ENCODE peak calls at places on chromosome 21, in seven cellular contexts. A, H, Q, L, G, I and C are unnamed samples. For H3K4me1, the result is how much of the 10 kb centered on the place peaks cover.

GRCh38 chr21:15682977-15683376 is 46.8 kb upstream of the USP25 start:
- DNase-seq in A (no peak), H (no peak), Q (no peak), L (no peak), G (no peak), I (no peak), C (no peak)

GRCh38 chr21:45262616-45263015 is 25.1 kb downstream of the POFUT2 start:
- DNase-seq in A (peak), H (peak), Q (no peak), L (no peak), G (no peak), I (peak), C (no peak)

GRCh38 chr21:39079617-39080016 is 103.6 kb downstream of the PSMG1 start:
- DNase-seq in A (peak), H (peak), Q (no peak), L (no peak), G (no peak), I (peak), C (no peak)

GRCh38 chr21:38487906-38488639 is 10.2 kb downstream of the ERG start:
- DNase-seq in A (no peak), H (no peak), Q (no peak), L (no peak), G (no peak), I (no peak), C (no peak)

GRCh38 chr21:17482928-17483327 is 29.9 kb upstream of the CXADR start:
- DNase-seq in A (no peak), H (no peak), Q (no peak), L (no peak), G (no peak), I (no peak), C (no peak)

GRCh38 chr21:31932470-31932764 is 59.6 kb downstream of the HUNK start:
- DNase-seq in A (no peak), H (no peak), Q (no peak), L (no peak), G (no peak), I (no peak), C (no peak)

GRCh38 chr21:45998276-45998701 is 16.7 kb downstream of the COL6A1 start:
- DNase-seq in A (peak), H (no peak), Q (no peak), L (no peak), G (no peak), I (peak), C (no peak)

GRCh38 chr21:16891821-16892220 is 621.0 kb upstream of the CXADR start:
- DNase-seq in A (no peak), H (no peak), Q (no peak), L (no peak), G (peak), I (peak), C (no peak)

GRCh38 chr21:15065381-15066230 is 806 bp upstream of the NRIP1 start:
- DNase-seq in A (peak), H (peak), Q (peak), L (peak), G (peak), I (peak), C (peak)

GRCh38 chr21:46667735-46668380 is 32.4 kb downstream of the PRMT2 start:
- DNase-seq in A (peak), H (no peak), Q (peak), L (no peak), G (peak), I (no peak), C (peak)

GRCh38 chr21:44658511-44658910 is 779 bp downstream of the KRTAP12-3 start:
- DNase-seq in A (no peak), H (no peak), Q (no peak), L (no peak), G (no peak), I (no peak), C (no peak)

GRCh38 chr21:43318841-43319781 is 107.8 kb downstream of the SIK1 start:
- DNase-seq in A (peak), H (no peak), Q (no peak), L (no peak), G (no peak), I (no peak), C (peak)

GRCh38 chr21:45831991-45832740 is 149.4 kb upstream of the COL6A1 start:
- DNase-seq in A (no peak), H (no peak), Q (no peak), L (no peak), G (no peak), I (peak), C (no peak)

GRCh38 chr21:16243396-16243795 is 513.6 kb downstream of the USP25 start:
- DNase-seq in A (no peak), H (no peak), Q (no peak), L (no peak), G (no peak), I (no peak), C (no peak)

GRCh38 chr21:15964181-15964855 is 234.5 kb downstream of the USP25 start:
- DNase-seq in A (no peak), H (no peak), Q (no peak), L (no peak), G (no peak), I (no peak), C (no peak)

GRCh38 chr21:45954271-45954670 is 27.3 kb upstream of the COL6A1 start:
- DNase-seq in A (no peak), H (no peak), Q (no peak), L (no peak), G (no peak), I (no peak), C (no peak)

GRCh38 chr21:44958471-44959191 is 18.8 kb downstream of the SLX9 start:
- DNase-seq in A (peak), H (no peak), Q (no peak), L (no peak), G (no peak), I (peak), C (no peak)

GRCh38 chr21:45596704-45597318 is 46.7 kb upstream of the PCBP3 start:
- DNase-seq in A (peak), H (peak), Q (peak), L (peak), G (peak), I (no peak), C (peak)

GRCh38 chr21:37208056-37208705 is 59.0 kb downstream of the VPS26C start:
- DNase-seq in A (peak), H (peak), Q (peak), L (no peak), G (no peak), I (peak), C (no peak)

GRCh38 chr21:38815060-38815405 is 9.3 kb downstream of the ETS2 start:
- DNase-seq in A (no peak), H (no peak), Q (no peak), L (no peak), G (no peak), I (no peak), C (peak)

GRCh38 chr21:14880922-14881321 is 183.9 kb downstream of the NRIP1 start:
- DNase-seq in A (no peak), H (no peak), Q (no peak), L (no peak), G (no peak), I (no peak), C (peak)

GRCh38 chr21:36642777-36643176 is 56.1 kb upstream of the SIM2 start:
- DNase-seq in A (no peak), H (no peak), Q (no peak), L (no peak), G (no peak), I (no peak), C (no peak)

GRCh38 chr21:45140346-45140940 is 66.1 kb downstream of the ADARB1 start:
- DNase-seq in A (no peak), H (peak), Q (no peak), L (peak), G (peak), I (peak), C (peak)

GRCh38 chr21:31688603-31689368 is 29.3 kb downstream of the SOD1 start:
- DNase-seq in A (no peak), H (no peak), Q (no peak), L (no peak), G (no peak), I (no peak), C (no peak)

DNA sequence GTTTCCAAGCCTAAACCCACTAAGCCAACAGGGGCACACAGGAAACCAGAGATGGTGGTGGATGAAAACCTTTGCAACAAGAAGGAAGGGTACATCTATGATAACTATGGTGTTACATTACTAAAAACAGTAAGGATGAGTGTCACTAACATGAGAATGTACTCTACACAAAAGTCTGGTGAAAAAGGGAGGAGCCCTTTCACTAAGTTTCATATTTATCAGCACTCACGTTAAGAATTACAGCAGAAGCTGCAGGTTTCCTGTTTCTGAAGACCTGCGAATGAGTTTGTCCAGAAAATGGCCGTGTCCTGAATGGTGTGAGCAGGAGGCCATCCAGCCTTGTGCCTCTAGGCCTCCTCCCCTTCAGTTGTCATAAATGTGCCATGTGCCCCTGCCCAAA is 17.8 kb downstream of the ABCG1 start:
- DNase-seq in A (no peak), H (no peak), Q (no peak), L (no peak), G (no peak), I (no peak), C (no peak)
- H3K4me1 ChIP-seq in A (under half), H (half or more), Q (under half), L (half or more), G (under half), I (under half), C (under half)

GRCh38 chr21:35370071-35370470 is 321.0 kb upstream of the RUNX1 start:
- DNase-seq in A (no peak), H (no peak), Q (no peak), L (no peak), G (no peak), I (no peak), C (no peak)

GRCh38 chr21:35363458-35363857 is 314.4 kb upstream of the RUNX1 start:
- DNase-seq in A (no peak), H (no peak), Q (no peak), L (no peak), G (no peak), I (no peak), C (no peak)

GRCh38 chr21:35367558-35367957 is 318.5 kb upstream of the RUNX1 start:
- DNase-seq in A (no peak), H (no peak), Q (no peak), L (no peak), G (no peak), I (no peak), C (no peak)

GRCh38 chr21:35368326-35368725 is 319.2 kb upstream of the RUNX1 start:
- DNase-seq in A (no peak), H (no peak), Q (no peak), L (no peak), G (no peak), I (no peak), C (no peak)

DNA sequence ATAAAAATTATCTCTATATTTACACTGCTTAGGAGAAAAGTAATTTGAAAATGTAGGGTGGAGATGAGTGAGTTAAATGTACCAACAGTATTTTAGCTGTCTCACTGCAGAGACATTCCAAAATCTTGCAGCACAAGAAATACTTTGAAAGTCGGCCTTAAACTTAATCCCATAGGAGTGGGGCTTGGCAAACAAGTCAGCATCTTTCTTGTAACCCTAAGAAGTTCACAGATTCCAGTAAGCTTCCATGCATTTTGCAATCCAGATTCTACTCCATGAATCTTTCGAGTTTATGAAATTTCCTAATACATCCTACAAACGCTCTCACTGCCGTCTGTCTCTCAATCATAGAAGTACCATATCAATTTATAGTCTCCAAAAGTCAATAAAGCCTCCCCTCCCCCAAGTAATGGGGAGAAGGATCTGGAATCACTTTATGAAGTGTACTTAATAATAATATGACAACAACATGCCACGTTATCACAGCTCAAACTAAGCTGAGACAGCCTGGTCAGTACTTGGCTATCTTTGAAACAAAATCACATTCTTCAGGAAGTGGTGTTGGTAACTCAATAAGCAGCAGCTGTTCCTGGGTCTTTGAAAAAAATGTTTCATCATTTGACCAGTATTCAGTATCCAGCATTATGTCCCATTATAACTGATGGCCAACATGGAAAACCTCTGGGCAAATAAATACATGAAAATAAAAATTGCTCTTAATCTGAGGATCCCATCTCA is 317.4 kb upstream of the RUNX1 start:
- DNase-seq in A (no peak), H (no peak), Q (no peak), L (no peak), G (no peak), I (no peak), C (no peak)
- H3K4me3 ChIP-seq in A (no peak), H (no peak), Q (no peak), L (no peak), G (no peak), I (no peak), C (no peak)

DNA sequence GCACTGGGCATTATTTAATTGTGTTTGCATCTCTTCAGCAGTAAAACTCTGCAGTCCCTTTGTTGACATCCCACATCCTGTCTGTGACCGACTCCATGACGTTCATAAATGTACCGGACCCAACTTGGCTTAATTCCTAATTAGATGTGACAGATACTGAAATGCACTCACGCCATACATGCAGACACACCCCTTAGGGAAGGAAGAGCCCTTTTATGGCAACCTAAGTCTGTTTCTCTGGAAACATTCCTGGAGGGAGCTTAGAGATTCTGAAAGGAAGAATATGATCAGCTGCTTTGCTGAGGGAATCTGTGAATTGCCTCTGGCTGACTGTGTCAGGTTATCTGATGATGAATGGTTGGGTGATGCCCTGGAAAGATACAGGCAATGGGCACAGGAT is 33.4 kb downstream of the ADAMTS5 start:
- DNase-seq in A (no peak), H (no peak), Q (no peak), L (no peak), G (no peak), I (no peak), C (no peak)
- H3K4me1 ChIP-seq in A (under half), H (under half), Q (under half), L (under half), G (under half), I (under half), C (under half)

GRCh38 chr21:21664871-21665270 is 666.7 kb downstream of the NCAM2 start:
- DNase-seq in A (no peak), H (no peak), Q (no peak), L (no peak), G (no peak), I (no peak), C (no peak)
- H3K4me3 ChIP-seq in A (no peak), H (no peak), Q (no peak), L (no peak), G (no peak), I (no peak), C (no peak)

GRCh38 chr21:23939369-23940065 is 1667.8 kb downstream of the MRPL39 start:
- DNase-seq in A (no peak), H (no peak), Q (no peak), L (no peak), G (no peak), I (no peak), C (no peak)
- H3K4me1 ChIP-seq in A (under half), H (under half), Q (under half), L (under half), G (under half), I (under half), C (under half)

DNA sequence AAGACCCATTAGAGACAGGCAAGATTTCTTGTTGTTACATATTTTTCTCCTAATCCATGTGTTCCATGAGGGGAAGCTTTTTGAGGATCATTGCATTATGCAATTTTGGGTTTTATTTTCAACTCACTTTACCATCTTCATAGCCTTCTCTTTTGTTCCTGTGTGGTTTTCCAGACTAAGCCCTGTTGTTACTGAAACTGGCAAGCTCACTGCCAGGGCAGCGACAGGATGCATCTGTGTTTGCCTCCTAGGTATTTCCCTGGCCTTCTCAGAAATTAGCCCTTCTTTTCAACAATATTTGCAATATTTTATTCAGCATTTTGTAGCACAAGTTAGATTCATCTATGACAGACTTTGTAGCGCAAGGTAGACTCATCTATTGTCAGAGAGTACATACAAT is 134.2 kb upstream of the CYYR1 start:
- DNase-seq in A (no peak), H (no peak), Q (no peak), L (no peak), G (no peak), I (no peak), C (no peak)
- H3K4me3 ChIP-seq in A (no peak), H (no peak), Q (no peak), L (no peak), G (no peak), I (no peak), C (no peak)

DNA sequence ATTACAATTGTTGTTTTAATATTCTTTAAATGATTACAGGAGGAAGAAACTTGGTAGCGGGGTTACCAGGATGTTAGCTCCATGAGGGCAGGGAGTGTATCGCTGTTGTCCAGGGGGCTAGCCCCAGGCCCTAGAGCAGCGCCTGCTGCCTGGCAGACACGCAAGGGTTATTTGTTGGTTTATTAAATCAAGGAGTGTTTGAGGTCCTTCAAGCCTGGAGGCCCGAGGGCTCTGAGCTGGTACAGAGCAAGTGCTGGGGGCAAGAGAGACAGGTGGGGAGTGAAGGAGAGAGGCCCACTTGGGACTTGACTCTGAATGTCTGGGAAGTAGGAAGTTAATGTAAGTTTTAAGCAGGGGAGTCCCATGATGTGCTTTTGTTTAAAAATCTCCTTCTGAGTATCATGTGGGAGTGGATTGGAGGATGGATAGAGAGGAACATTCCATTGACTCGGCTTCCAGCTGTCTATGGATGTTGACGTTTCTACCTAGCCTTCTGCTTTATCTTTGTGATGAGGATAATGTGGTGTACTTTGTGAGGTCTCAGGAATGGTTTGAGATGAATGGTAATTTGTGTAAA is 8.7 kb downstream of the ITSN1 start:
- DNase-seq in A (no peak), H (no peak), Q (no peak), L (no peak), G (no peak), I (no peak), C (no peak)
- H3K4me1 ChIP-seq in A (under half), H (under half), Q (under half), L (under half), G (under half), I (under half), C (under half)

DNA sequence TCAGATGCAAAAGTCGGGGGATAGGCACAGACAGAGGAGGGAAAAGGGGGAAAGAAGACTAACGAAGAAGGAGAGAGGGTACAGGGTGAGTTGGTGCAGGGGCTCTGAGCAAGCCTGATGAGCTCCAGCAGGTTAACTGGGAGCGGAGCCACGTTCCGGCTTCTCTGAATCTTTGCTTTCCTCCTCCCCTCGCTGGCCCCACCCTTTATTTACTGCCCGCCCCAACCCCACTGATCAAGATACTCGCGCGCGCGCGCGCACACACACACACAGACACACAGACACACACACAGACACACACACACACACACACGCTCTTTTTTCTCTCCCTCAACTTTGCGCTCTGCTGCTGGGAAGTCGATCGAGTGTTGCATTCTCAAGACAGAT is at the start of gene GRIK1:
- DNase-seq in A (peak), H (no peak), Q (peak), L (no peak), G (no peak), I (no peak), C (no peak)
- H3K4me3 ChIP-seq in A (no peak), H (no peak), Q (peak), L (no peak), G (peak), I (peak), C (no peak)

GRCh38 chr21:26147535-26147934 is 23.0 kb downstream of the APP start:
- DNase-seq in A (no peak), H (no peak), Q (no peak), L (no peak), G (no peak), I (no peak), C (no peak)
- H3K4me1 ChIP-seq in A (under half), H (under half), Q (under half), L (under half), G (under half), I (under half), C (under half)

GRCh38 chr21:33266784-33267135 is 593 bp downstream of the IL10RB start:
- DNase-seq in A (no peak), H (peak), Q (no peak), L (peak), G (no peak), I (no peak), C (no peak)

GRCh38 chr21:33266050-33266783 is at the start of gene IL10RB:
- DNase-seq in A (peak), H (peak), Q (peak), L (peak), G (peak), I (peak), C (no peak)

GRCh38 chr21:33265664-33266049 is 510 bp upstream of the IL10RB start:
- DNase-seq in A (peak), H (peak), Q (no peak), L (no peak), G (no peak), I (peak), C (no peak)

GRCh38 chr21:33268392-33268735 is 2.2 kb downstream of the IL10RB start:
- DNase-seq in A (no peak), H (no peak), Q (no peak), L (no peak), G (no peak), I (no peak), C (no peak)

GRCh38 chr21:33267250-33267649 is 1.1 kb downstream of the IL10RB start:
- DNase-seq in A (no peak), H (no peak), Q (no peak), L (no peak), G (no peak), I (no peak), C (no peak)
- H3K4me3 ChIP-seq in A (peak), H (peak), Q (no peak), L (peak), G (peak), I (peak), C (peak)